ENCODE peak calls at places on chromosomes 6 and 20, in five cellular contexts. C is NB4, A is uterus, L is glutamatergic neuron, H is pancreas. O is an unnamed sample.

GRCh38 chr6:145705561-145705960 is 29.8 kb downstream of the EPM2A start:
- DNase-seq in C (peak), A (no peak), L (no peak), H (no peak), O (no peak)

GRCh38 chr6:76682842-76683241 is 610.4 kb upstream of the IMPG1 start:
- DNase-seq in C (peak), A (no peak), L (no peak), H (no peak), O (no peak)

GRCh38 chr6:46882622-46883021 is 39.1 kb downstream of the ADGRF5 start:
- DNase-seq in C (no peak), A (no peak), L (no peak), H (no peak), O (no peak)

GRCh38 chr20:25314497-25315417 is 66.9 kb downstream of the PYGB start:
- DNase-seq in C (no peak), A (no peak), L (peak), H (no peak), O (peak)

GRCh38 chr6:40194771-40195170 is 260.5 kb upstream of the MOCS1 start:
- DNase-seq in C (no peak), A (no peak), L (no peak), H (no peak), O (no peak)

GRCh38 chr6:112936476-112936875 is 589.3 kb downstream of the RFPL4B start:
- DNase-seq in C (no peak), A (no peak), L (no peak), H (no peak), O (no peak)

GRCh38 chr6:39778581-39779270 is 13.4 kb upstream of the DAAM2 start:
- DNase-seq in C (no peak), A (no peak), L (no peak), H (no peak), O (no peak)

GRCh38 chr6:32973934-32974333 is 5.5 kb downstream of the BRD2 start:
- DNase-seq in C (peak), A (no peak), L (no peak), H (no peak), O (no peak)

GRCh38 chr6:149694926-149695325 is 23.0 kb downstream of the LATS1 start:
- DNase-seq in C (no peak), A (no peak), L (peak), H (no peak), O (no peak)

GRCh38 chr6:149437212-149437611 is 37.1 kb downstream of the SUMO4 start:
- DNase-seq in C (no peak), A (no peak), L (no peak), H (no peak), O (no peak)

GRCh38 chr6:149581349-149581748 is 15.2 kb downstream of the GINM1 start:
- DNase-seq in C (no peak), A (no peak), L (no peak), H (no peak), O (no peak)

GRCh38 chr6:434051-434705 is 42.6 kb downstream of the IRF4 start:
- DNase-seq in C (no peak), A (no peak), L (no peak), H (no peak), O (no peak)

GRCh38 chr20:63704749-63705117 is 3.0 kb downstream of the ARFRP1 start:
- DNase-seq in C (no peak), A (no peak), L (no peak), H (no peak), O (no peak)

GRCh38 chr20:38685853-38686473 is 38.3 kb upstream of the SLC32A1 start:
- DNase-seq in C (peak), A (no peak), L (no peak), H (peak), O (no peak)

GRCh38 chr6:150514806-150515362 is 84.8 kb upstream of the PLEKHG1 start:
- DNase-seq in C (no peak), A (no peak), L (no peak), H (no peak), O (no peak)

GRCh38 chr6:44542401-44543116 is 155.1 kb downstream of the CDC5L start:
- DNase-seq in C (no peak), A (no peak), L (no peak), H (no peak), O (no peak)

GRCh38 chr20:25865715-25866656 is 169.3 kb upstream of the ZNF337 start:
- DNase-seq in C (peak), A (peak), L (peak), H (peak), O (peak)

GRCh38 chr20:63129991-63130653 is 85.8 kb downstream of the YTHDF1 start:
- DNase-seq in C (no peak), A (no peak), L (peak), H (no peak), O (no peak)

GRCh38 chr20:17925300-17925939 is 43.2 kb downstream of the SNX5 start:
- DNase-seq in C (no peak), A (no peak), L (no peak), H (peak), O (no peak)

GRCh38 chr6:135946674-135947073 is 95.2 kb downstream of the PDE7B start:
- DNase-seq in C (no peak), A (no peak), L (no peak), H (no peak), O (no peak)

GRCh38 chr20:13851279-13851678 is 66.5 kb downstream of the NDUFAF5 start:
- DNase-seq in C (no peak), A (no peak), L (no peak), H (no peak), O (no peak)

GRCh38 chr20:14830899-14831298 is 493.5 kb upstream of the FLRT3 start:
- DNase-seq in C (no peak), A (no peak), L (no peak), H (no peak), O (no peak)

GRCh38 chr6:104462811-104463599 is 396.7 kb downstream of the HACE1 start:
- DNase-seq in C (no peak), A (no peak), L (no peak), H (no peak), O (no peak)

GRCh38 chr6:160391419-160392116 is 43.4 kb downstream of the SLC22A3 start:
- DNase-seq in C (no peak), A (peak), L (no peak), H (no peak), O (no peak)

GRCh38 chr20:44471481-44471882 is 4.2 kb upstream of the TTPAL start:
- DNase-seq in C (peak), A (no peak), L (no peak), H (no peak), O (no peak)
- TF ChIP-seq CTCF in C (peak), A (peak), L (no peak), H (peak), O (no peak)

GRCh38 chr6:56246941-56247653 is at the start of gene COL21A1:
- DNase-seq in C (no peak), A (peak), L (peak), H (no peak), O (no peak)
- TF ChIP-seq CTCF in C (no peak), A (peak), L (no peak), H (no peak), O (no peak)

DNA sequence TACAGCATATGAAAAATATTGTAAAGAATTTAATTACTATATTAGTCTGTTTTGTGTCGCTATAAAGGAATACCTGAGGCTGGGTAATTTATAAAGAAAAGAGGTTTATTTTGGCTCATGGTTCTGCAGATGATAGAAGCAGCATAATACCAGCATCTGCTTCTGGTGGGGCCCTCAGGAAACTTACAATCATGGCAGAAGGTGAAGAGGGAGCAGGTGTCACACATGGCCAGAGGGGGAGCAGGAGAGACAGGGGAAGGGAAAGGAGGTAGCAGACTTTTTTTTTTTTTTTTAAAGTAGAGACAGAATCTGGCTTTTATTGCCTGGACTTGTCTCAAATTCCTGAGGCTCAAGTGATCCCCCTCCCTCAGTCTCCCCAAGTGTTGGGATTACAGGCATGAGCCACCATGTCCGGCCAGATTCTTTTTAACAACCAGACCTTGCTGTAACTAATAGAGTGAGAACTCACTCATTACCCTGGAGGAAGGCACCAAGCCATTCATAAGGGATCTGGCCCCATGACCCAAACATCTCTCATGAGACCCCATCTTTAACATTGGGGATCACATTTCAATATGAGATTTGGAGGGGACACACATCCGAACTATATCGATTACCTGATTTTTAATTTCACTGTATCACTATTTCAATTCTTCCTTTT is 64.6 kb downstream of the MAN1A1 start:
- DNase-seq in C (no peak), A (no peak), L (no peak), H (no peak), O (no peak)
- TF ChIP-seq CTCF in C (no peak), A (no peak), L (no peak), H (no peak), O (no peak)

DNA sequence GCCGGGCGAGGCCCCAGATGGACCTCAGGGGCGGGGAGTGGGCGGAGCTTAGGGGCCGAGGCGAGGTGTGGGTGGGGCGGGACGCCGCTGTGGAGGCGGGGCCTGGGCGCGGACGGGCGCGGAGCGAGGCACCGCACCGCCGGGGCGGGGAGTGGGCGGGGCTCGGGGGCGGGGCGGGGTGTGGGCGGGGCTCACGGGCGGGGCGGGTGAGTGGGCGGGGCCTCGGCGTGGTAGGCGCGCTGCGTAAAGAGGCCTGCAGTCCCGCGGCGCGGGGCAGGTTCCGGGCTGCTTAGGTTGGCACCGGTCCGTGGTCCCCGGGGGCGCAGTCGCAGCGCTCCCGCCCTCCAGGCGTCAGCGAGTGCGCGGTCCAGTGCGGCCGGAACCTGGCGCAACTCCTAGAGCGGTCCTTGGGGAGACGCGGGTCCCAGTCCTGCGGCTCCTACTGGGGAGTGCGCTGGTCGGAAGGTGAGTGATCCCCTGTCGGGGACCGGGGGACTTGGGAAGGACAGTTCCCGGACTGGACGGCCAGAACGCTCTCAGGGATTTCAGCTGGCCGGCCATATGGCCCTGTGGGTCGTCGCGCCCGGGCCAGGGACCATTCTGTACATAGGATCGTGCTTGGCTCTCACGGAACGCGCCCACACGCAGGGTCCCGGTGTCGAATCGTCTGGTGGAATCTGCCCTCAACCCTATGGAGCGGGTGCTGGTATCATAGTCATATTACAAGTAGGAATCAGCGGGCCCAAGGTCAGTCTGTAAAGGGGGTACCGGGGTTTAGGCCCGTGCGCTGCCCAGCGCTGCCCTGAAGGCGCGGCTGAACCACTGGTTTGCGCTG is at the start of gene NQO2:
- DNase-seq in C (peak), A (peak), L (peak), H (peak), O (peak)
- TF ChIP-seq CTCF in C (no peak), A (peak), L (no peak), H (no peak), O (no peak)

GRCh38 chr20:5058873-5059272 is 57.6 kb upstream of the SLC23A2 start:
- DNase-seq in C (no peak), A (no peak), L (no peak), H (no peak), O (no peak)

GRCh38 chr20:5061209-5061608 is 58.5 kb downstream of the PCNA start:
- DNase-seq in C (no peak), A (no peak), L (no peak), H (no peak), O (no peak)

DNA sequence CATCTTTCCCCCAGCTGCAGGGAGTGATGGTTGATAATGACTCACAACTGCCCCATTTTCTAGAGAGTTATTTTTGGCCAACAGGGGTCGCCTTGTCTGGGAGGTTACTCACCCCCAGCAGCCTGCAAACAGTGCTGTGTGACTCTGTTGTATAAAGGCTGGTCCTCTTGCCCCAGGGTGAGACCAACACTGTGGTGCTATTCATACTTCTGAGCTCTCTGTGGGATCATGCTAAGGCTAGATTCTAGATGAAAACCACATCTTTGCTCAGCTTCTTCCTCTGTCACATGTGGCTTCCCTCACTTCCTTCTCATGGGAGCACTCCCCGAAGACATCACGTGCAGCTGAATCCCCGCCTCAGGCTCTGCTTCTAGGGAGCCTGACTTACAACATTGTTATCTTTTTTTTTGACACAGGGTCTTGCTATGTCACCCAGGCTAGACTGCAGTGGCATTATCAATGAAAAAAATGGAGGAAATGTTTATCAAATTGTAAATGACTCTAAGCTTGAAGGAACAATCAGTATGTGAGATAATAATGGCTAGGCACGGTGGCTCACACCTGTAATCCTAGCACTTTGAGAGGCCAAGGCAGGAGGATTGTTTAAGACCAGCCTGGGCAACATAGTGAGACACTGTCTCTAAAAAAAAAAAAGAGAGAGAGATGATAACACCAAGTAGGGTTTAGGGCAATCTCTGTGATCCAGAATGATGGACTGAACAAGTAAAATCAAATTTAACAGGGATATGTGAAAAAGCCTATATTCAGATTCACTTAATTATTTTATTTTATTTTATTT is 55.7 kb upstream of the SLC23A2 start:
- DNase-seq in C (peak), A (no peak), L (no peak), H (no peak), O (peak)
- TF ChIP-seq CTCF in C (peak), A (no peak), L (no peak), H (no peak), O (no peak)

GRCh38 chr6:53992522-53992921 is 118.7 kb upstream of the MLIP start:
- DNase-seq in C (no peak), A (no peak), L (no peak), H (no peak), O (no peak)
- TF ChIP-seq CTCF in C (no peak), A (no peak), L (no peak), H (no peak), O (no peak)

GRCh38 chr20:47028487-47028886 is 133.8 kb downstream of the EYA2 start:
- DNase-seq in C (no peak), A (no peak), L (no peak), H (no peak), O (no peak)
- TF ChIP-seq CTCF in C (no peak), A (no peak), L (no peak), H (no peak), O (no peak)